ENCODE peak calls at places on chromosomes 5 and 9, in six cellular contexts. One of them, this sample, is unnamed.
A peak's percentile ranks its signal among the peaks of the same experiment; 100 is the strongest.

GRCh38 chr5:53323511-53323910 is 156.9 kb upstream of the FST start:
- DNase-seq in fibroblast of gingiva: no peak
- DNase-seq in Calu3: peak; percentile 66
- DNase-seq in GDM1: no peak
- DNase-seq in uterus: no peak
- DNase-seq in CD4-positive, alpha-beta memory T cell: no peak
- DNase-seq in this sample: no peak

GRCh38 chr5:154077692-154078091 is 38.9 kb downstream of the MFAP3 start:
- DNase-seq in fibroblast of gingiva: peak; percentile 21
- DNase-seq in Calu3: peak; percentile 18
- DNase-seq in GDM1: no peak
- DNase-seq in uterus: no peak
- DNase-seq in CD4-positive, alpha-beta memory T cell: no peak
- DNase-seq in this sample: peak; percentile 15

GRCh38 chr9:108813951-108814601 is 41.7 kb downstream of the ACTL7B start:
- DNase-seq in fibroblast of gingiva: peak; percentile 32
- DNase-seq in Calu3: peak; percentile 50
- DNase-seq in GDM1: no peak
- DNase-seq in uterus: no peak
- DNase-seq in CD4-positive, alpha-beta memory T cell: no peak
- DNase-seq in this sample: peak; percentile 28

GRCh38 chr5:82418608-82418950 is 140.4 kb upstream of the RPS23 start:
- DNase-seq in fibroblast of gingiva: no peak
- DNase-seq in Calu3: no peak
- DNase-seq in GDM1: no peak
- DNase-seq in uterus: no peak
- DNase-seq in CD4-positive, alpha-beta memory T cell: no peak
- DNase-seq in this sample: no peak

GRCh38 chr5:3526551-3527185 is 69.0 kb upstream of the IRX1 start:
- DNase-seq in fibroblast of gingiva: no peak
- DNase-seq in Calu3: no peak
- DNase-seq in GDM1: no peak
- DNase-seq in uterus: no peak
- DNase-seq in CD4-positive, alpha-beta memory T cell: no peak
- DNase-seq in this sample: no peak

GRCh38 chr9:128412120-128412790 is 8.4 kb upstream of the CERCAM start:
- DNase-seq in fibroblast of gingiva: no peak
- DNase-seq in Calu3: peak; percentile 61
- DNase-seq in GDM1: peak; percentile 65
- DNase-seq in uterus: no peak
- DNase-seq in CD4-positive, alpha-beta memory T cell: peak; percentile 38
- DNase-seq in this sample: peak; percentile 44

GRCh38 chr9:137589441-137590122 is 730 bp downstream of the ZMYND19 start:
- DNase-seq in fibroblast of gingiva: no peak
- DNase-seq in Calu3: no peak
- DNase-seq in GDM1: no peak
- DNase-seq in uterus: no peak
- DNase-seq in CD4-positive, alpha-beta memory T cell: no peak
- DNase-seq in this sample: peak; percentile 22

GRCh38 chr9:37969130-37969529 is 65.2 kb upstream of the SLC25A51 start:
- DNase-seq in fibroblast of gingiva: no peak
- DNase-seq in Calu3: peak; percentile 64
- DNase-seq in GDM1: no peak
- DNase-seq in uterus: no peak
- DNase-seq in CD4-positive, alpha-beta memory T cell: no peak
- DNase-seq in this sample: peak; percentile 76

GRCh38 chr9:81666123-81666522 is 23.2 kb downstream of the TLE1 start:
- DNase-seq in fibroblast of gingiva: no peak
- DNase-seq in Calu3: no peak
- DNase-seq in GDM1: no peak
- DNase-seq in uterus: no peak
- DNase-seq in CD4-positive, alpha-beta memory T cell: no peak
- DNase-seq in this sample: no peak

GRCh38 chr5:505946-506555 is 18.2 kb downstream of the SLC9A3 start:
- DNase-seq in fibroblast of gingiva: no peak
- DNase-seq in Calu3: peak; percentile 40
- DNase-seq in GDM1: no peak
- DNase-seq in uterus: no peak
- DNase-seq in CD4-positive, alpha-beta memory T cell: no peak
- DNase-seq in this sample: no peak

GRCh38 chr5:75156585-75156984 is 80.1 kb downstream of the ANKRD31 start:
- DNase-seq in fibroblast of gingiva: no peak
- DNase-seq in Calu3: peak; percentile 16
- DNase-seq in GDM1: no peak
- DNase-seq in uterus: no peak
- DNase-seq in CD4-positive, alpha-beta memory T cell: no peak
- DNase-seq in this sample: peak; percentile 2

GRCh38 chr5:8875722-8876121 is 670.2 kb downstream of the SEMA5A start:
- DNase-seq in fibroblast of gingiva: no peak
- DNase-seq in Calu3: no peak
- DNase-seq in GDM1: no peak
- DNase-seq in uterus: no peak
- DNase-seq in CD4-positive, alpha-beta memory T cell: no peak
- DNase-seq in this sample: no peak

GRCh38 chr5:72531496-72532190 is 24.4 kb upstream of the ZNF366 start:
- DNase-seq in fibroblast of gingiva: peak; percentile 95
- DNase-seq in Calu3: no peak
- DNase-seq in GDM1: no peak
- DNase-seq in uterus: no peak
- DNase-seq in CD4-positive, alpha-beta memory T cell: no peak
- DNase-seq in this sample: peak; percentile 41

GRCh38 chr9:127751269-127752054 is 16.4 kb upstream of the TOR2A start:
- DNase-seq in fibroblast of gingiva: no peak
- DNase-seq in Calu3: peak; percentile 15
- DNase-seq in GDM1: no peak
- DNase-seq in uterus: no peak
- DNase-seq in CD4-positive, alpha-beta memory T cell: no peak
- DNase-seq in this sample: peak; percentile 30

GRCh38 chr5:84085387-84086041 is 299.2 kb downstream of the EDIL3 start:
- DNase-seq in fibroblast of gingiva: no peak
- DNase-seq in Calu3: no peak
- DNase-seq in GDM1: no peak
- DNase-seq in uterus: no peak
- DNase-seq in CD4-positive, alpha-beta memory T cell: no peak
- DNase-seq in this sample: no peak